ENCODE peak calls at places on chromosome 1, in five cellular contexts. One of them, this sample, is unnamed.

GRCh38 chr1:160577661-160578060 is 1.6 kb downstream of the CD84 start:
- DNase-seq in ascending aorta: no peak
- DNase-seq in AG09309: no peak
- DNase-seq in fibroblast of villous mesenchyme: no peak
- DNase-seq in mucosa of descending colon: no peak
- DNase-seq in this sample: no peak

GRCh38 chr1:10459185-10459584 is 9.4 kb downstream of the CORT start:
- DNase-seq in ascending aorta: no peak
- DNase-seq in AG09309: peak; percentile 50
- DNase-seq in fibroblast of villous mesenchyme: peak; percentile 94
- DNase-seq in mucosa of descending colon: no peak
- DNase-seq in this sample: peak; percentile 78

GRCh38 chr1:47545912-47546483 is 108.2 kb downstream of the FOXD2 start:
- DNase-seq in ascending aorta: no peak
- DNase-seq in AG09309: no peak
- DNase-seq in fibroblast of villous mesenchyme: no peak
- DNase-seq in mucosa of descending colon: no peak
- DNase-seq in this sample: no peak

GRCh38 chr1:64880449-64880848 is 85.9 kb downstream of the JAK1 start:
- DNase-seq in ascending aorta: no peak
- DNase-seq in AG09309: no peak
- DNase-seq in fibroblast of villous mesenchyme: no peak
- DNase-seq in mucosa of descending colon: no peak
- DNase-seq in this sample: no peak

GRCh38 chr1:167120899-167121298 is 27.0 kb downstream of the STYXL2 start:
- DNase-seq in ascending aorta: no peak
- DNase-seq in AG09309: no peak
- DNase-seq in fibroblast of villous mesenchyme: no peak
- DNase-seq in mucosa of descending colon: no peak
- DNase-seq in this sample: no peak

GRCh38 chr1:1833456-1833855 is 55.2 kb upstream of the NADK start:
- DNase-seq in ascending aorta: no peak
- DNase-seq in AG09309: no peak
- DNase-seq in fibroblast of villous mesenchyme: no peak
- DNase-seq in mucosa of descending colon: no peak
- DNase-seq in this sample: no peak

GRCh38 chr1:230348386-230349022 is 77.6 kb downstream of the PGBD5 start:
- DNase-seq in ascending aorta: no peak
- DNase-seq in AG09309: no peak
- DNase-seq in fibroblast of villous mesenchyme: no peak
- DNase-seq in mucosa of descending colon: no peak
- DNase-seq in this sample: no peak

GRCh38 chr1:33195560-33195959 is 13.7 kb upstream of the TRIM62 start:
- DNase-seq in ascending aorta: no peak
- DNase-seq in AG09309: no peak
- DNase-seq in fibroblast of villous mesenchyme: no peak
- DNase-seq in mucosa of descending colon: no peak
- DNase-seq in this sample: no peak

GRCh38 chr1:149916193-149916926 is 1.3 kb downstream of the SV2A start:
- DNase-seq in ascending aorta: no peak
- DNase-seq in AG09309: no peak
- DNase-seq in fibroblast of villous mesenchyme: no peak
- DNase-seq in mucosa of descending colon: no peak
- DNase-seq in this sample: no peak
- H3K4me3 ChIP-seq in ascending aorta: peak overlapping the region; percentile 67
- H3K4me3 ChIP-seq in AG09309: peak overlapping the region; percentile 90
- H3K4me3 ChIP-seq in fibroblast of villous mesenchyme: peak overlapping the region; percentile 87
- H3K4me3 ChIP-seq in mucosa of descending colon: no peak overlapping the region
- H3K4me3 ChIP-seq in this sample: peak overlapping the region; percentile 66

GRCh38 chr1:107153033-107153432 is 12.2 kb downstream of the NTNG1 start:
- DNase-seq in ascending aorta: no peak
- DNase-seq in AG09309: no peak
- DNase-seq in fibroblast of villous mesenchyme: no peak
- DNase-seq in mucosa of descending colon: no peak
- DNase-seq in this sample: no peak
- TF ChIP-seq CTCF in ascending aorta: no peak
- TF ChIP-seq CTCF in AG09309: no peak
- TF ChIP-seq CTCF in fibroblast of villous mesenchyme: no peak
- TF ChIP-seq CTCF in mucosa of descending colon: no peak
- TF ChIP-seq CTCF in this sample: no peak

GRCh38 chr1:41365772-41366427 is 4.7 kb downstream of the FOXO6 start:
- DNase-seq in ascending aorta: no peak
- DNase-seq in AG09309: no peak
- DNase-seq in fibroblast of villous mesenchyme: no peak
- DNase-seq in mucosa of descending colon: no peak
- DNase-seq in this sample: no peak
- H3K4me3 ChIP-seq in ascending aorta: peak overlapping the region; percentile 51
- H3K4me3 ChIP-seq in AG09309: no peak overlapping the region
- H3K4me3 ChIP-seq in fibroblast of villous mesenchyme: no peak overlapping the region
- H3K4me3 ChIP-seq in mucosa of descending colon: no peak overlapping the region
- H3K4me3 ChIP-seq in this sample: no peak overlapping the region

DNA sequence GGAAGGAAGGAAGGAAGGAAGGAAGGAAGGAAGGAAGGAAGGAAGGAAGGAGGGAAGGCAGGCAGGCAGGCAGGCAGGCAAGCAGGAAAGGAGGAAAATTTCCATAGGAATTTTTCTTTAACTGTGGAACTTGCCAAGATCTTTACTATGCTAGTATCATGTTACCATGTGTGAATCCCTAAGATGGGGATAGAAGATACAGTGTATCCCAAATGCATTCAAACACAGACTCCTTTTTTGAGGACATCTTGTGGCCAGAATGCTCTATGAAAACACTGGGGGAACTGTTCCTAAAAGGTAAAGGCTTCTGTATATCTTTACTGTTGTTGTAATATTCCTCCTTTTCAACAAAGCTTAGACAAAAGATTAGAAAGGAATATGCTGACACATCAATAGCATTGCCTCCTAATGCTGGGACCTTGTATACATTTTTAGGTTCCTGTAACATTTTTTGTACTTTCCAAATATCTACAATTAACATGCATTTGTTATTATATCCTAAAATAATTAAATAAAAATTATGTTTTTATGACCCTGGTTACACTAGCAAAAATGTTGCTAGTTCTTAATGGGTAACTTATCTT is 20.6 kb downstream of the CCDC190 start:
- DNase-seq in ascending aorta: no peak
- DNase-seq in AG09309: no peak
- DNase-seq in fibroblast of villous mesenchyme: peak; percentile 19
- DNase-seq in mucosa of descending colon: no peak
- DNase-seq in this sample: no peak
- TF ChIP-seq CTCF in ascending aorta: no peak
- TF ChIP-seq CTCF in AG09309: no peak
- TF ChIP-seq CTCF in fibroblast of villous mesenchyme: peak; percentile 4
- TF ChIP-seq CTCF in mucosa of descending colon: no peak
- TF ChIP-seq CTCF in this sample: no peak

GRCh38 chr1:23801876-23802275 is 1.3 kb upstream of the GALE start:
- DNase-seq in ascending aorta: no peak
- DNase-seq in AG09309: no peak
- DNase-seq in fibroblast of villous mesenchyme: no peak
- DNase-seq in mucosa of descending colon: peak; percentile 60
- DNase-seq in this sample: no peak
- H3K4me3 ChIP-seq in ascending aorta: no peak overlapping the region
- H3K4me3 ChIP-seq in AG09309: no peak overlapping the region
- H3K4me3 ChIP-seq in fibroblast of villous mesenchyme: no peak overlapping the region
- H3K4me3 ChIP-seq in mucosa of descending colon: no peak overlapping the region
- H3K4me3 ChIP-seq in this sample: no peak overlapping the region

GRCh38 chr1:219000005-219000404 is 173.7 kb upstream of the LYPLAL1 start:
- DNase-seq in ascending aorta: no peak
- DNase-seq in AG09309: no peak
- DNase-seq in fibroblast of villous mesenchyme: no peak
- DNase-seq in mucosa of descending colon: no peak
- DNase-seq in this sample: no peak

GRCh38 chr1:218991089-218991488 is 182.6 kb upstream of the LYPLAL1 start:
- DNase-seq in ascending aorta: no peak
- DNase-seq in AG09309: no peak
- DNase-seq in fibroblast of villous mesenchyme: no peak
- DNase-seq in mucosa of descending colon: no peak
- DNase-seq in this sample: no peak

GRCh38 chr1:218994615-218995014 is 179.1 kb upstream of the LYPLAL1 start:
- DNase-seq in ascending aorta: no peak
- DNase-seq in AG09309: no peak
- DNase-seq in fibroblast of villous mesenchyme: no peak
- DNase-seq in mucosa of descending colon: no peak
- DNase-seq in this sample: no peak

GRCh38 chr1:219000606-219001005 is 173.1 kb upstream of the LYPLAL1 start:
- DNase-seq in ascending aorta: no peak
- DNase-seq in AG09309: no peak
- DNase-seq in fibroblast of villous mesenchyme: no peak
- DNase-seq in mucosa of descending colon: no peak
- DNase-seq in this sample: no peak

DNA sequence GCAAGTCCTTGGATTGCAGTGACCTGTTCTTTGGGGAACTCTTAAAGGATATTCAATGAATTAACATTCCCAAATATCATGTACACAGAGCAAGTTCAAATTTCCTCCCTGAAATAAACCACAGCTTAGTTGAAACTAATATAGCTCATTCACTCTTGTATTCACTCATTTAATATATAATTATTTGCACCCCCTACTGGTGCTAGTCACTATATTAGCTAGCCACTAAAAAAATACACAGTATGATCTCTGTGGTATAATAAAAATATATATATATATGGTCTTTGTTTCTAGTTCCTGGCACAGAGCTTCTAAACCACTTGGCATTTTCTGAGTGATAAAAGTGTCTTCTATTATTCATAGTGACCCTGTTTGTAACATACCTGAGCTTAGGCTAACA is 177.3 kb upstream of the LYPLAL1 start:
- DNase-seq in ascending aorta: no peak
- DNase-seq in AG09309: no peak
- DNase-seq in fibroblast of villous mesenchyme: peak; percentile 8
- DNase-seq in mucosa of descending colon: no peak
- DNase-seq in this sample: no peak
- TF ChIP-seq CTCF in ascending aorta: no peak
- TF ChIP-seq CTCF in AG09309: no peak
- TF ChIP-seq CTCF in fibroblast of villous mesenchyme: peak; percentile 29
- TF ChIP-seq CTCF in mucosa of descending colon: no peak
- TF ChIP-seq CTCF in this sample: no peak

This sample was measured in cardiac fibroblast.